ENCODE peak calls at places on chromosomes 13 and 19, in seven cellular contexts. E is H1, D is HCT116, O is SK-N-SH, S is K562, M is HepG2, G is GM12878. R is an unnamed sample.

GRCh38 chr19:41696402-41697197 is 8.5 kb upstream of the CEACAM7 start:
- DNase-seq in S (no peak), G (no peak), M (no peak), D (no peak), O (no peak), E (no peak), R (no peak)

GRCh38 chr19:58009666-58010301 is 7.2 kb upstream of the ZNF606 start:
- DNase-seq in S (peak), G (no peak), E (peak), M (no peak), D (no peak), O (no peak), R (no peak)

GRCh38 chr13:39862891-39863290 is 207.4 kb downstream of the COG6 start:
- DNase-seq in G (no peak), M (no peak), O (no peak), S (no peak), E (no peak), D (no peak), R (no peak)

GRCh38 chr19:47390533-47391488 is 28.5 kb downstream of the MEIS3 start:
- DNase-seq in E (no peak), G (no peak), D (no peak), S (no peak), M (no peak), O (no peak), R (no peak)

GRCh38 chr13:96229356-96229755 is 139.4 kb downstream of the HS6ST3 start:
- DNase-seq in D (peak), O (peak), G (no peak), E (peak), M (peak), S (peak), R (peak)

GRCh38 chr13:90238433-90238832 is 1109.1 kb upstream of the MIR17HG start:
- DNase-seq in S (no peak), G (no peak), D (no peak), O (no peak), E (no peak), M (no peak), R (no peak)

GRCh38 chr19:20278342-20278741 is 111.3 kb downstream of the ZNF486 start:
- DNase-seq in E (no peak), S (no peak), D (no peak), G (no peak), O (no peak), M (peak), R (no peak)

GRCh38 chr19:32651729-32652140 is 23.2 kb downstream of the ANKRD27 start:
- DNase-seq in M (no peak), E (peak), D (no peak), O (peak), S (no peak), G (no peak), R (no peak)

GRCh38 chr19:7926021-7926726 is at the start of gene CTXN1:
- DNase-seq in S (peak), M (no peak), D (no peak), O (peak), G (no peak), E (no peak), R (no peak)

GRCh38 chr13:102901615-102902305 is 55.9 kb downstream of the ERCC5 start:
- DNase-seq in S (no peak), D (no peak), G (no peak), O (no peak), E (no peak), M (no peak), R (no peak)

GRCh38 chr13:36432106-36432544 is at the start of gene CCNA1:
- DNase-seq in S (peak), M (no peak), G (no peak), E (peak), O (peak), D (no peak), R (no peak)

GRCh38 chr19:35164418-35164817 is 9.9 kb downstream of the FXYD5 start:
- DNase-seq in M (no peak), E (no peak), D (peak), G (no peak), O (no peak), S (no peak), R (no peak)

GRCh38 chr13:21175656-21176194 is 627 bp downstream of the SKA3 start:
- DNase-seq in S (no peak), G (no peak), E (no peak), M (peak), D (no peak), O (peak), R (no peak)

GRCh38 chr19:17305211-17305516 is 508 bp upstream of the MRPL34 start:
- DNase-seq in M (no peak), D (no peak), E (no peak), O (no peak), G (no peak), S (no peak), R (no peak)

DNA sequence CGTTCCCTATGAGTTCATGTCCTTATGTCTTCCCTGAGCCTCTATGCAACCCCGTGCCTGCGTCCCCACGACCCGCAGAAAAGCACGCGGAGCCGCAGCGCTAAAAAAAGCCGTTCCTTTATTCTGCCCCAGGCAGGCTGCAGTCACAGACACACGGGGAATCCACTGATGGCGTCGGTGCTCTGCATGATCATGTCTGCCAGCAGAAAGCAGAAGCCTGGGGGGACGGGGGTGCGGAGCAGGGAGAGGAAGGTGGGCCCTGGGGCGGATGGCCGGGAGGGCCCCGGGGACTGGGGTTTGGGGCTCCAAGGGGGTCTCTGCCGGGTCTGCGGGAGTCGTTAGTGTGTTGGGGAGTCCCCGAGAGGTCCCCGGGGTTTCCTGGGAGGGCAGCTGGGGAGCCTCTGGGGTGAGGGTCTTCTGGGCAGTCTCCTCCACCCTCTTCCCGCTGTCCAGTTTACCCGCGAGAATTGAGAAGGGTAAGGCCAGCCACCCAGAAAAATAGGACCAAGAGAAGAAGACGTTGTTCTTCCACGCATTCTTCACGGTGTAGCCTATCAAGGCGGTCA is 894 bp upstream of the ETFB start:
- DNase-seq in G (no peak), S (no peak), M (no peak), D (no peak), E (no peak), O (peak), R (no peak)
- TF ChIP-seq POLR2AphosphoS5 in G (no peak), S (peak), M (peak), D (peak), E (no peak), O (peak), R (no peak)

DNA sequence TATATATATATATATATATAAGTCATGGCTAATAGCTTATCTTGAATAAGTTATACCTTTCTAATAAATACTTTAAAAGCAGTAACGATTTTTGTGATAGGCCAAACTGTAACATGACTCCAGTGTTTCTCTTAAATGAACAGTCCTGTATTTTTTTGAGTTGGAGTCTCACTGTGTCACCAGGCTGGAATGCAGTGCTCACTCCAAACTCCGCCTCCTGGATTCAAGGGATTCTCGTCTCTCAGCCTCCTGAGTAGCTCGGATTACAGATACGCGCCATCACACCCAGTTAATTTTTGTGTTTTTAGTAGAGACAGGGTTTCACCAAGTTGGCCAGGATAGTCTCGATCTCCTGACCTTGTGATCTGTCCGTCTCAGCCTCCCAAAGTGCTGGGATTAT is 814.2 kb upstream of the SLITRK5 start:
- DNase-seq in E (no peak), M (peak), S (no peak), D (peak), G (no peak), O (no peak), R (no peak)
- TF ChIP-seq SIN3A in E (no peak), M (no peak), S (no peak), D (no peak), G (no peak), O (no peak), R (no peak)

GRCh38 chr13:49098771-49099512 is 121.2 kb upstream of the MLNR start:
- DNase-seq in D (peak), M (no peak), S (no peak), O (peak), E (no peak), G (no peak), R (no peak)

GRCh38 chr13:49097374-49097773 is 121.7 kb downstream of the FNDC3A start:
- DNase-seq in M (peak), S (no peak), E (no peak), G (no peak), D (peak), O (no peak), R (no peak)

GRCh38 chr13:49098198-49098597 is 121.9 kb upstream of the MLNR start:
- DNase-seq in O (peak), E (no peak), S (no peak), M (no peak), G (no peak), D (peak), R (no peak)

GRCh38 chr13:49093376-49093775 is 117.7 kb downstream of the FNDC3A start:
- DNase-seq in E (no peak), S (no peak), D (no peak), O (no peak), M (peak), G (no peak), R (no peak)
- TF ChIP-seq POLR2AphosphoS5 in E (no peak), S (no peak), D (no peak), O (no peak), M (no peak), G (no peak), R (no peak)

DNA sequence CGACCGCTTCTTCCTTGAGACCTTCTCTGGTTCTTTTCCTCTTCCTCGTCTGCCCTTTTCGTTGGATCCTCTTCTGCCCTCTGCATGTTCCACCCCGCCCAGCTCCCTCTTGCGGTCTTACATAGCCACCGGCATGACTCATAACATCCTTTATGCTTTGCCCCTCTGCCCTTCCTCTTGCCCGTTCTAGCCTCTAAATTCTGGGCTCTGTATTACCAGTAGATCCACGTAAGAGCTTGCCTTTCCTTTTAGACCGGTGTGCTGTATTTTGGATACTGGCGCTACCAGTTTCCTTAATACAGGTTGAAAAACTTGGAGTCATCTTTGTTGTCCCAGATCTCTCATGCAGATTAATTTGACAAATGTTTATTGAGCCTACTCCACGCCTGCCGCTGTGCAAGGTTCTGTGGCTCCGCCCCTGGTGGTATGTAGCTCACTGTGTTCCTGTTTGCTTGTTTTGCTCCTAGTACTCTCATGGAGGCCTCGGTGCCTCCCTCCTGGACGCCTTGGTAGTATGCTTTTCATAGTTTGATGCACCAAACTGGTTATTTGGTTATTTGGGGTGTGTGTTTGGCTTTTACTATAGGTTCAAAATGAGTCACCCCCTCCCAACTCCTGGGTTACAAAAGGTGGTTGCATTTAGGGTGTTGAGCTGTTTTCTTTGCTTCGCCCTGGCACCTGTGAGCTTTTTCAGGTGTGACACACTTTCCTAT is 1.7 kb downstream of the GTF3A start:
- DNase-seq in S (peak), O (peak), M (peak), E (no peak), D (peak), G (peak), R (no peak)
- TF ChIP-seq SIN3A in S (no peak), O (peak), M (peak), E (no peak), D (no peak), G (peak), R (no peak)

DNA sequence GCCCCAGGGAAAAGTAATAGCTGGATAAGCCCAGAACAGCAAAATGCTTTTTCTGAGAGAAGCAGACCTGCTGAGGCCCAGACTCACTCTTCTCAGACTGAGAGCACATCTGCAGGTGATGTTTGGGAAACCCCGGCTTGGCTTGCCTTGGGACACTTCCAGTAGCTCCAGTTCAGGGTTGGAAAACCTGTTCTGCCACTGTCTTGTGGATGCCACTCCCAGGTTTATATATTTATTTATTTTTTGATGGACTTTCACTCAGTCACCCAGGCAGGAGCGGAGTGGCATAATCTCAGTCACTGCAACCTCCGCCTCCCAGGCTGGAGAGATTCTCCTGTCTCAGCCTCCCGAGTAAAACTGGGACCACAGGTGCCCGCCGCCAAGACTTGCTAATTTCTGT is 8.0 kb upstream of the SMARCA4 start:
- DNase-seq in D (peak), E (no peak), S (no peak), M (no peak), O (no peak), G (no peak), R (no peak)
- TF ChIP-seq POLR2AphosphoS5 in D (no peak), E (no peak), S (no peak), M (no peak), O (no peak), G (no peak), R (no peak)

GRCh38 chr19:40441719-40442253 is 2.3 kb downstream of the SERTAD3 start:
- DNase-seq in M (no peak), D (no peak), G (no peak), O (no peak), S (no peak), E (no peak), R (no peak)

GRCh38 chr19:40433391-40434216 is 7.8 kb upstream of the SERTAD1 start:
- DNase-seq in M (peak), S (peak), G (no peak), O (peak), D (no peak), E (no peak), R (no peak)

GRCh38 chr19:40443131-40443929 is 805 bp downstream of the SERTAD3 start:
- DNase-seq in G (peak), M (peak), S (peak), D (peak), E (peak), O (peak), R (peak)

GRCh38 chr19:40442328-40443130 is 1.6 kb downstream of the SERTAD3 start:
- DNase-seq in S (no peak), O (no peak), G (no peak), D (no peak), E (no peak), M (no peak), R (no peak)

GRCh38 chr19:40438284-40438683 is 5.9 kb downstream of the SERTAD3 start:
- DNase-seq in O (no peak), M (no peak), S (no peak), G (no peak), D (no peak), E (no peak), R (no peak)
- TF ChIP-seq SIN3A in O (no peak), M (no peak), S (no peak), G (no peak), D (no peak), E (no peak), R (no peak)

DNA sequence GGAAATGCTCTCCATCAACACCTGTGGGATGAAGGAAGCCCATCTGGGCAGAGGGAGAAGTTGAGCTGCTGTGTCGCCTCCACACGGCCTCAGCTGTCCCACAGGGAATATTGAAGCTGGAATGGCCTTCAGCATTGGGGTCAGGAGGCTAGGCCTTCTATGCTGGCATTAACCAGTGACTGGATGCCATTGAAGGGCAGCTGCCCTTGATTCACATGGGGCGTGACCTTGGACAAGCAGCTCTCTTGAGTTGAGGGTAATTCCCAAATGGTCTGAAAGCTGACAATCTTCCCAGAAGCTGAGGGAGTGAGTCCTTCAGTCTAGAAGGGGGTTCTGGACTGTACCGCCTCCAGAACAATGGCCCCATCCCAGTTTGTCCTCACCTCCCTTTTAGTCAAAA is 6.7 kb downstream of the BCL3 start:
- DNase-seq in S (no peak), M (no peak), O (no peak), D (no peak), E (no peak), G (no peak), R (no peak)
- TF ChIP-seq POLR2AphosphoS5 in S (no peak), M (no peak), O (no peak), D (no peak), E (no peak), G (no peak), R (no peak)

DNA sequence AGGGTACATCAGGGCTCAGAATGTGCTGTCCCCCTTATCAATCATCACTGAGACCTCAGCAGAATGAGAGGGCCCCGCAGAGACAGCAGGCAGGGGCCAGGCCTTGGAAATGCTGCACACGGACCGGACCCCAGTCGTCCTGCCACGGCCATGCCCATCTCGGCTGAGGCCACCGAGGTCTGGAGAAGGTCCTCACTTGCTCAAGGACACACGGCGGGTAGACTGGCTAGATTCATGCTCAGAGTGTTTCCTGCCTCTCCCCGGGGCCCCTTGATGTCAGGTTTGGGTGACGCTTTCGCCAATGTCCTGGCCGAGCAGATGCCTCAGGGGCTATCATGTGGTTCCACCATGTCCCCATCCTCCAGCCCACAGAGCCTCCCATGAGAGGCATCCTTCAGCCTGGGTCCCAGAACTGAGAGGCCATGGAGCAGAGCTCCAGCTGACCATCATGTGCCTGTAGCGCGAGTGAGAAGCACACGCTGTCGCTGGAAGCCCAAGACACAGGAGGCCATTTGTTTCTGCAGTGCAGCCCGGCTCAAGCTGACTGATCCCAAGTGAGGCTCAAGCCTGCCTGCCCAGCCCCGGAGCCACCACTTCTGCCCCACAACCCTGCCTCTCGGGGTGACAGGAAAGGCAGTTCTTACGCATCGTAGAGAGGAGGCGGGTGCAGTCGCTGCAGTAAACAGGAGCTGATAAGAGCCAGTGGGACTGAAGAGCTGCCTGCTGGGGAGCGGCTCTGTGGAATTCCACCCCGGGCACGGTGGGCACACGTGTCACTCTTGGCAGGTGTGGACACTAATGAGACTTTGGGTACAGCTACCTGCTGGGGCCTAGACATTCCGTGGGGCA is 53.9 kb upstream of the GAS6 start:
- DNase-seq in M (no peak), E (no peak), S (no peak), G (no peak), D (no peak), O (no peak), R (no peak)
- TF ChIP-seq SIN3A in M (no peak), E (no peak), S (no peak), G (no peak), D (no peak), O (no peak), R (no peak)

GRCh38 chr19:55640577-55641375 is at the start of gene ZNF580:
- DNase-seq in D (no peak), O (peak), M (peak), G (no peak), S (peak), E (no peak), R (no peak)

GRCh38 chr19:55641376-55642152 is 762 bp downstream of the ZNF580 start:
- DNase-seq in M (no peak), S (no peak), D (no peak), E (no peak), G (no peak), O (peak), R (no peak)

GRCh38 chr19:55642153-55643002 is 1.1 kb upstream of the ZNF581 start:
- DNase-seq in G (no peak), D (no peak), M (no peak), S (peak), E (no peak), O (peak), R (no peak)

GRCh38 chr19:55638864-55639359 is 1.9 kb upstream of the ZNF580 start:
- DNase-seq in D (no peak), E (no peak), S (no peak), M (peak), O (peak), G (no peak), R (no peak)

DNA sequence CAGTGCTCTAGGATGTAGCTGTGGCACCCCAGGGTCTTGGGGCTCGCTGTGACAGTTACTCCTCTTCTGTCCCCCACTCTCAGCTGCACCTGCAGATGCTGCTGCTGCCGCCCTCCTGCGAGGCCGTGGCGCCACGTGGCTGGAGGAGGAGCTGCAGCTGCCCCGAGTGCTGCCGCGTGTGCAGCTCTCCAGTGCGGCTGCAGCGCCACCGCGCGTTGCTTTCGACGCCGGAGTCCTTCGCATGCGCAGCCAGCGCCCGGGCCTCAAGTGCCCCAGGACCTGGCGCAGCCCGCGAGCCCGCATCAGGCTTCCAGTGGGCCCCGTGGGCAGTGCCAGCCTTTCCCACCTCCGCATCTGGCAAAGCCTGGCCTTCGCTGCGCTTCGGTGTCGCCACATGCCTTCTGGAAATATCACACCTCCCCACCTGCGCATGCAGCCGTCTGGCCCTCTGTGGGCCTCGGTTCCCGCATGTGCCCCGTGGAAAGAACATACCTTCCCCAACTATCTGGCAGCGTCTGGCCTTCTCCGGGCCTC is 692 bp upstream of the ZNF580 start:
- DNase-seq in M (no peak), O (peak), S (peak), E (no peak), G (no peak), D (no peak), R (no peak)
- TF ChIP-seq POLR2AphosphoS5 in M (no peak), O (no peak), S (no peak), E (no peak), G (no peak), D (no peak), R (no peak)

R was measured in Panc1.